ENCODE peak calls at places on chromosomes 12 and 14, in seven cellular contexts. N is sigmoid colon, U is suprapubic skin, Q is tibial nerve, E is A549, D is HepG2, J is ovary. B is an unnamed sample.

GRCh38 chr12:34291001-34291400 is 268.7 kb downstream of the ALG10 start:
- DNase-seq in N (peak), U (peak), Q (no peak), E (no peak), D (no peak), J (peak), B (peak)

GRCh38 chr12:27552886-27553560 is 29.0 kb downstream of the PPFIBP1 start:
- DNase-seq in N (no peak), U (no peak), Q (no peak), E (no peak), D (peak), J (no peak), B (no peak)

GRCh38 chr12:18224745-18225144 is 36.6 kb upstream of the PIK3C2G start:
- DNase-seq in N (no peak), U (no peak), Q (no peak), E (peak), D (peak), J (no peak), B (no peak)

GRCh38 chr12:68871899-68872298 is 61.1 kb downstream of the CPM start:
- DNase-seq in N (no peak), U (no peak), Q (no peak), E (no peak), D (peak), J (no peak), B (no peak)

GRCh38 chr12:130967631-130968030 is 13.9 kb downstream of the ADGRD1 start:
- DNase-seq in N (peak), U (peak), Q (no peak), E (no peak), D (no peak), J (no peak), B (peak)

GRCh38 chr12:105933671-105934665 is 204.8 kb downstream of the NUAK1 start:
- DNase-seq in N (peak), U (no peak), Q (no peak), E (peak), D (no peak), J (no peak), B (no peak)

GRCh38 chr12:3117144-3117581 is 40.0 kb downstream of the TSPAN9 start:
- DNase-seq in N (no peak), U (no peak), Q (no peak), E (no peak), D (no peak), J (no peak), B (no peak)

GRCh38 chr12:128025856-128026255 is 241.1 kb upstream of the TMEM132C start:
- DNase-seq in N (no peak), U (no peak), Q (no peak), E (no peak), D (no peak), J (no peak), B (no peak)

GRCh38 chr12:96083020-96083489 is 47.7 kb upstream of the LTA4H start:
- DNase-seq in N (no peak), U (no peak), Q (no peak), E (no peak), D (no peak), J (no peak), B (no peak)

GRCh38 chr12:67471810-67472209 is 176.7 kb upstream of the DYRK2 start:
- DNase-seq in N (no peak), U (no peak), Q (no peak), E (no peak), D (no peak), J (no peak), B (no peak)

GRCh38 chr12:27185234-27186045 is 58.6 kb upstream of the STK38L start:
- DNase-seq in N (no peak), U (no peak), Q (no peak), E (no peak), D (no peak), J (no peak), B (no peak)

GRCh38 chr12:95412826-95413311 is 61.1 kb upstream of the METAP2 start:
- DNase-seq in N (no peak), U (peak), Q (no peak), E (no peak), D (no peak), J (no peak), B (no peak)

GRCh38 chr12:14416658-14417057 is 51.2 kb downstream of the ATF7IP start:
- DNase-seq in N (no peak), U (no peak), Q (no peak), E (no peak), D (peak), J (no peak), B (no peak)

GRCh38 chr14:70317969-70318634 is 41.4 kb downstream of the COX16 start:
- DNase-seq in N (no peak), U (no peak), Q (no peak), E (peak), D (peak), J (no peak), B (no peak)

GRCh38 chr14:103526247-103526913 is 2.6 kb upstream of the TRMT61A start:
- DNase-seq in N (no peak), U (no peak), Q (no peak), E (no peak), D (no peak), J (no peak), B (no peak)

GRCh38 chr12:124809391-124809790 is 54.3 kb downstream of the SCARB1 start:
- DNase-seq in N (no peak), U (no peak), Q (no peak), E (no peak), D (no peak), J (no peak), B (no peak)

GRCh38 chr14:54170301-54170700 is 213.7 kb upstream of the BMP4 start:
- DNase-seq in N (no peak), U (no peak), Q (peak), E (no peak), D (no peak), J (no peak), B (no peak)

GRCh38 chr12:123519151-123520001 is 14.1 kb downstream of the RILPL1 start:
- DNase-seq in N (no peak), U (no peak), Q (no peak), E (peak), D (peak), J (no peak), B (peak)

GRCh38 chr14:90545966-90546751 is 149.3 kb downstream of the CALM1 start:
- DNase-seq in N (peak), U (no peak), Q (no peak), E (no peak), D (no peak), J (no peak), B (no peak)

GRCh38 chr14:73754911-73755360 is 40.8 kb upstream of the PNMA1 start:
- DNase-seq in N (peak), U (no peak), Q (peak), E (no peak), D (no peak), J (peak), B (no peak)

GRCh38 chr12:92002673-92003382 is 142.8 kb downstream of the BTG1 start:
- DNase-seq in N (no peak), U (no peak), Q (no peak), E (no peak), D (peak), J (no peak), B (no peak)

GRCh38 chr14:105537580-105538474 is 11.4 kb downstream of the TMEM121 start:
- DNase-seq in N (peak), U (no peak), Q (peak), E (peak), D (no peak), J (peak), B (peak)

GRCh38 chr12:25585662-25586061 is 32.6 kb upstream of the LMNTD1 start:
- DNase-seq in N (no peak), U (no peak), Q (no peak), E (no peak), D (no peak), J (no peak), B (no peak)

GRCh38 chr14:52012635-52013034 is 23.3 kb downstream of the RTRAF start:
- DNase-seq in N (peak), U (no peak), Q (no peak), E (no peak), D (no peak), J (peak), B (no peak)

GRCh38 chr14:29630566-29631160 is 297.0 kb downstream of the PRKD1 start:
- DNase-seq in N (no peak), U (no peak), Q (no peak), E (no peak), D (no peak), J (no peak), B (no peak)

GRCh38 chr14:51782412-51782811 is 78.0 kb upstream of the GNG2 start:
- DNase-seq in N (no peak), U (no peak), Q (no peak), E (no peak), D (no peak), J (no peak), B (no peak)

GRCh38 chr14:91405241-91405721 is 12.3 kb downstream of the CCDC88C start:
- DNase-seq in N (no peak), U (no peak), Q (no peak), E (no peak), D (no peak), J (no peak), B (no peak)

GRCh38 chr14:91947196-91948184 is at the start of gene FBLN5:
- DNase-seq in N (peak), U (peak), Q (peak), E (peak), D (no peak), J (peak), B (peak)

GRCh38 chr12:386651-387050 is 2.5 kb downstream of the KDM5A start:
- DNase-seq in N (no peak), U (no peak), Q (no peak), E (no peak), D (no peak), J (no peak), B (no peak)

GRCh38 chr12:103688659-103689058 is 101.6 kb downstream of the STAB2 start:
- DNase-seq in N (no peak), U (no peak), Q (no peak), E (no peak), D (no peak), J (no peak), B (no peak)

GRCh38 chr12:40819427-40820108 is 127.3 kb downstream of the CNTN1 start:
- DNase-seq in N (peak), U (no peak), Q (no peak), E (no peak), D (no peak), J (peak), B (peak)

GRCh38 chr14:53190938-53191337 is 37.8 kb upstream of the DDHD1 start:
- DNase-seq in N (no peak), U (no peak), Q (no peak), E (no peak), D (no peak), J (no peak), B (no peak)

GRCh38 chr12:242496-242895 is 20.1 kb downstream of the SLC6A13 start:
- DNase-seq in N (no peak), U (peak), Q (no peak), E (no peak), D (no peak), J (no peak), B (no peak)

GRCh38 chr14:77068515-77069200 is 29.4 kb upstream of the CIPC start:
- DNase-seq in N (no peak), U (no peak), Q (no peak), E (no peak), D (no peak), J (no peak), B (no peak)

GRCh38 chr14:77069551-77069950 is 28.5 kb upstream of the CIPC start:
- DNase-seq in N (no peak), U (no peak), Q (no peak), E (no peak), D (no peak), J (no peak), B (peak)

GRCh38 chr14:77065851-77066554 is 32.1 kb upstream of the CIPC start:
- DNase-seq in N (no peak), U (no peak), Q (no peak), E (no peak), D (no peak), J (no peak), B (no peak)

GRCh38 chr14:77066555-77067172 is 31.4 kb upstream of the CIPC start:
- DNase-seq in N (no peak), U (no peak), Q (no peak), E (no peak), D (no peak), J (no peak), B (no peak)

DNA sequence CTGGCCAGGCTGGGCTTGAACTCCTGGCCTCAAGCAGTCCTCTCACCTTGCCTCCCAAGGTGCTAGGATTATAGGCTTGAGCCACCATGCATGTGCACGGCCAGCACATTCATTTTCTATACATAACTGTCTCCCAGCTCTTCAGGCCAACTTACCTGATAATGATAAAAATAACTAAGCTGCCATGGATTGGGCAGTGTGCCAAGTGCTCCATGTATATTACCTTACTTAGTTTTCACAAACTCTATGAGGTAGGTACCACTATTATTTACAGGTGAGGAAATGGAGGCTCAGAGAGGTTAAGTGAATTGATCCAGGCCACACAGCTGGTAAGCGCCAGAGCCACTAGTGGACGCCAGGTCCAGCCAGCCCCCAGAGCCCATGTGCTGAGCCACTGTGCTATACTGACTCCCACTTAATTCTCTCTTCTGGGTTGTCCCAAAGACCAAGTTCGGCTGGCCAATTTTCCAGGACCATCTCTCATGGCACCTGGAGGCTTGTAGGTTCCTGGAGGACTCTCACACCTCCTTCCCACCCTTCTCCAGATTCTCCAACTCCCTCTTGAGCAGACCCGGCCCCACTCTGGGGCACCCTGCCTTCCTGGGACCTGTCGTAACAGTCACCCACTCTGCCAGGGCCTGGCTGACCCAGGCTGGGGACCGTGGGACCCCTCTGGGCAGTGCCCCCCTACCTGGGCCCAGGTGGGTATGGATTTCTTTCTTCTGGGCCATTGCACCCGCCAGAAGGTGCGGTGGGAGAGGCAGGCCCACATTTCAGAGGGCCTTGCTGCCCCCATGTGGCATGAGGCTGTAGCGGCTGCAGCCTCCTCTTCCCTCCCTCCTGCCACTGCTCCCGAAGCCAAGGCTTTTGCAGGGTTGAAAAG is 30.2 kb upstream of the CIPC start:
- DNase-seq in N (peak), U (no peak), Q (peak), E (peak), D (no peak), J (peak), B (peak)
- TF ChIP-seq EP300 in N (no peak), U (no peak), Q (peak), E (peak), D (no peak), J (no peak), B (no peak)

DNA sequence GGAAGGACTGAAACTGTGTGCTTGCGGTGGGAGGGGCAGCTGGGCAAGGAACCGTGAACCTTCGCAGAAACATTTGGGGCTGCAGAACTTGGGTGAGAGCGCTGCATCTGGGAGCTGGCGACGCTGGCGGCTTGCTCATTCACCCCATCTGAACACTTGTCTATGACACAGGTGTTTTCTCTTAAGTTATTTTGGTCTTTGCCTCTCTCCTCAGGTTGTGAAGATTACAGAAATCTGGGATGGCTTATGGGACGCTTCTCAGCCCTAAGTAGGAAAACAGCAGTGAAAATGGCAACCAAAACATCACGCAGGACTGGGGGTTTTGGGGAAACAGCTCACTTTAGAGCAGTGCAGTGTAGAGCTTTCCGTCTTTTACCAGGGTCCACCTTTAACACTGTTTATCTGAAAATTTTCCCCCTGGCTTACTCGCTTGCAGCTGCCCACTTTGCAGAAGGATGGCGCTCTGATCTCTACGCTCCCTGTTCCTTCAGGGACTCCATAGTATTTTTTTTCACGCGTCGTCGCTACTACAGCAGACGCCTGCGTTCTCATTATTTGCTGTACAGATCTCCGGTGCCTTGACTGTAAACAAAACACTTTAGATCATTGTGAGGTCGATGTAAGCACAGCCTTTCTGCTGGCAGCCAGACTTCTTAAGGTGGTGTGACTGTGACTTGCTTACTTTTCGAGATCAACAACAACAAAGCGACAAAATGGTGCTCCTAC is 2.7 kb upstream of the CDKN1B start:
- DNase-seq in N (no peak), U (no peak), Q (no peak), E (no peak), D (no peak), J (peak), B (peak)
- TF ChIP-seq POLR2A in N (no peak), U (no peak), Q (peak), E (no peak), D (no peak), J (peak), B (peak)

GRCh38 chr14:68178282-68178681 is 358.7 kb downstream of the RAD51B start:
- DNase-seq in N (no peak), U (no peak), Q (no peak), E (no peak), D (no peak), J (no peak), B (no peak)

GRCh38 chr14:68177728-68178127 is 358.1 kb downstream of the RAD51B start:
- DNase-seq in N (no peak), U (no peak), Q (no peak), E (no peak), D (no peak), J (no peak), B (no peak)

GRCh38 chr14:68188174-68188573 is 368.6 kb downstream of the RAD51B start:
- DNase-seq in N (no peak), U (no peak), Q (no peak), E (no peak), D (no peak), J (no peak), B (no peak)

GRCh38 chr14:68181395-68182326 is 362.1 kb downstream of the RAD51B start:
- DNase-seq in N (no peak), U (no peak), Q (no peak), E (no peak), D (peak), J (no peak), B (no peak)

DNA sequence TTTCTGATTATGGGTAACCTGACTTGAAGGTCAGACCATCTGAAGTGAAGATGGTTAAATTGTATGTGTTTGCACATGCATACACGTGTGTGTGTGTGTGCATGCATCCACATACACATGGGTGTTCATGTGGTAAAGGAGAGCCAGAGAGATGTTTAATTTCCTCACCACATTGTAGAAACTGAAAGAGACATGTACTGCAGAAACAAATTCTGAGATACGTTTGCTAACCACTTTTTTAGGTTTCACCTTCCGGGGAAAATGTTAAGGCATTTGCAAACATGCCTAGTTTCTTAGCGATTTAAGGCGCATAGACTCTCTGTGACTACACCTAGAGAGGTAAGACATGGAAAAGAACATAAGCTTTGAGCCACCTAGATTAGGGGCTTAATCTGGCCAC is 362.9 kb downstream of the RAD51B start:
- DNase-seq in N (no peak), U (no peak), Q (no peak), E (no peak), D (no peak), J (no peak), B (no peak)
- TF ChIP-seq EP300 in N (no peak), U (no peak), Q (no peak), E (no peak), D (no peak), J (no peak), B (no peak)

GRCh38 chr12:4273651-4274395 is at the start of gene CCND2:
- DNase-seq in N (peak), U (peak), Q (peak), E (peak), D (no peak), J (peak), B (peak)

GRCh38 chr12:4272976-4273650 is 449 bp upstream of the CCND2 start:
- DNase-seq in N (no peak), U (peak), Q (no peak), E (no peak), D (no peak), J (no peak), B (no peak)

GRCh38 chr12:4270670-4271432 is 2.7 kb upstream of the CCND2 start:
- DNase-seq in N (peak), U (peak), Q (peak), E (no peak), D (no peak), J (peak), B (peak)

GRCh38 chr12:4271433-4272013 is 2.0 kb upstream of the CCND2 start:
- DNase-seq in N (no peak), U (peak), Q (no peak), E (no peak), D (no peak), J (no peak), B (peak)

GRCh38 chr12:4272014-4272975 is 1.3 kb upstream of the CCND2 start:
- DNase-seq in N (peak), U (peak), Q (peak), E (no peak), D (no peak), J (peak), B (peak)
- TF ChIP-seq POLR2A in N (no peak), U (no peak), Q (no peak), E (no peak), D (no peak), J (no peak), B (no peak)

DNA sequence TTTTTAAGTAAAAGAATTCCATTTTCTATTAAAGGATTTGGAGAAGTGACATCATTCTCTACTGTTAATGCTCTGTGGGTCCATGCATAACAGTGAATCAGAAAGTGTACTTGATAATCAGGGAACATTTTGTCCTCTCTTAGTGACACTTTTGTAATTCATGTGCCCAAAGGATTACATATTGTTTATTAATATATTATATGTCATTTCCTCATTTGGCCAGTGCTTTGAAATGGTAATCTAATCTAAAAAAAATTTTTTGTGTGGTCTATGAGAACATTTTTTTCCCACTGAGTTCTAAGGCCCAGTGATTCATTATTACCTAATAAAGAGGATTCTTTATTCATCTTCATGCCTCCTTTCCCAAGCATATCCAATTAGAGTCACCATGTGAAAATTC is 79.7 kb upstream of the MYF6 start:
- DNase-seq in N (no peak), U (no peak), Q (no peak), E (no peak), D (no peak), J (no peak), B (no peak)
- TF ChIP-seq EP300 in N (no peak), U (no peak), Q (peak), E (no peak), D (no peak), J (no peak), B (no peak)

GRCh38 chr12:116933101-116933500 is 22.4 kb downstream of the FBXW8 start:
- DNase-seq in N (no peak), U (no peak), Q (no peak), E (no peak), D (no peak), J (no peak), B (no peak)
- TF ChIP-seq POLR2A in N (no peak), U (no peak), Q (no peak), E (no peak), D (no peak), J (no peak), B (no peak)

B was measured in upper lobe of left lung.